ENCODE peak calls at places on chromosomes 2 and 18, in five cellular contexts. Z is KBM-7; J is skeletal muscle cell; P is mucosa of gallbladder; A is CD4-positive, alpha-beta T cell. R is an unnamed sample.

GRCh38 chr2:65396348-65397026 is 35.9 kb downstream of the SPRED2 start:
- DNase-seq in Z (no peak), J (peak; percentile 7), P (no peak), A (no peak), R (no peak)

GRCh38 chr18:51400721-51401120 is 203.2 kb upstream of the MEX3C start:
- DNase-seq in Z (no peak), J (no peak), P (no peak), A (no peak), R (no peak)

GRCh38 chr18:78979058-78979680 is 449 bp upstream of the SALL3 start:
- DNase-seq in Z (no peak), J (no peak), P (no peak), A (no peak), R (no peak)

GRCh38 chr2:71887196-71887595 is 260.5 kb downstream of the CYP26B1 start:
- DNase-seq in Z (no peak), J (no peak), P (no peak), A (no peak), R (no peak)

GRCh38 chr18:59140287-59140885 is 702 bp downstream of the SEC11C start:
- DNase-seq in Z (no peak), J (peak; percentile 14), P (peak; percentile 11), A (no peak), R (no peak)

GRCh38 chr18:62839874-62840713 is 124.8 kb downstream of the PHLPP1 start:
- DNase-seq in Z (no peak), J (no peak), P (no peak), A (no peak), R (no peak)

GRCh38 chr18:5296706-5297320 is 1.3 kb upstream of the ZBTB14 start:
- DNase-seq in Z (peak; percentile 81), J (peak; percentile 64), P (peak; percentile 72), A (peak; percentile 49), R (peak; percentile 61)

GRCh38 chr2:221422516-221423211 is 149.4 kb downstream of the EPHA4 start:
- DNase-seq in Z (no peak), J (no peak), P (no peak), A (no peak), R (no peak)

GRCh38 chr2:136206613-136207012 is 88.7 kb upstream of the CXCR4 start:
- DNase-seq in Z (no peak), J (no peak), P (no peak), A (no peak), R (no peak)

GRCh38 chr18:61957801-61958516 is 65.2 kb upstream of the RNF152 start:
- DNase-seq in Z (no peak), J (no peak), P (no peak), A (no peak), R (no peak)